ENCODE peak calls at places on chromosomes 3 and 15, in nine cellular contexts. P is tibial nerve, L is heart right ventricle, I is NB4, Z is foreskin fibroblast, B is PC-3, V is epithelial cell of esophagus, N is psoas muscle, Y is fibroblast of mammary gland. E is an unnamed sample.

GRCh38 chr15:29689724-29689986 is 132.6 kb downstream of the TJP1 start:
- DNase-seq in P (no peak), L (no peak), I (no peak), Z (no peak), B (no peak), V (no peak), N (no peak), Y (no peak), E (no peak)

GRCh38 chr3:53773586-53774368 is 72.4 kb downstream of the CHDH start:
- DNase-seq in P (peak), L (no peak), I (no peak), Z (peak), B (no peak), V (peak), N (no peak), Y (peak), E (peak)

GRCh38 chr3:44529927-44530326 is 25.1 kb upstream of the ZKSCAN7 start:
- DNase-seq in P (no peak), L (no peak), I (peak), Z (peak), B (peak), V (peak), N (no peak), Y (peak), E (no peak)

GRCh38 chr3:116166121-116166520 is 279.2 kb downstream of the LSAMP start:
- DNase-seq in P (no peak), L (no peak), I (no peak), Z (no peak), B (no peak), V (no peak), N (no peak), Y (no peak), E (no peak)

GRCh38 chr15:49301562-49301961 is 121.5 kb upstream of the FGF7 start:
- DNase-seq in P (no peak), L (no peak), I (no peak), Z (peak), B (peak), V (no peak), N (no peak), Y (peak), E (no peak)

GRCh38 chr3:182925330-182925943 is 54.9 kb downstream of the DCUN1D1 start:
- DNase-seq in P (no peak), L (peak), I (peak), Z (peak), B (no peak), V (peak), N (peak), Y (peak), E (no peak)

GRCh38 chr3:134485075-134485536 is 679 bp downstream of the ANAPC13 start:
- DNase-seq in P (no peak), L (no peak), I (no peak), Z (peak), B (peak), V (no peak), N (peak), Y (peak), E (no peak)

GRCh38 chr3:171811059-171811912 is 1.0 kb upstream of the PLD1 start:
- DNase-seq in P (peak), L (peak), I (peak), Z (peak), B (peak), V (peak), N (no peak), Y (peak), E (no peak)

GRCh38 chr3:169348981-169349942 is 314.2 kb downstream of the MECOM start:
- DNase-seq in P (no peak), L (no peak), I (no peak), Z (peak), B (peak), V (peak), N (no peak), Y (peak), E (peak)

GRCh38 chr3:170117134-170117533 is 64.4 kb downstream of the PHC3 start:
- DNase-seq in P (no peak), L (no peak), I (peak), Z (peak), B (peak), V (peak), N (no peak), Y (peak), E (no peak)

GRCh38 chr3:8301977-8302589 is 199.5 kb upstream of the LMCD1 start:
- DNase-seq in P (no peak), L (peak), I (peak), Z (peak), B (peak), V (peak), N (no peak), Y (peak), E (peak)

GRCh38 chr15:52481915-52482314 is 46.8 kb downstream of the MYO5A start:
- DNase-seq in P (peak), L (no peak), I (peak), Z (peak), B (peak), V (peak), N (no peak), Y (peak), E (peak)

GRCh38 chr15:33393552-33393951 is 82.8 kb downstream of the RYR3 start:
- DNase-seq in P (no peak), L (no peak), I (no peak), Z (no peak), B (no peak), V (no peak), N (no peak), Y (no peak), E (no peak)

GRCh38 chr15:77032647-77033416 is 37.9 kb downstream of the PSTPIP1 start:
- DNase-seq in P (no peak), L (no peak), I (no peak), Z (no peak), B (no peak), V (no peak), N (peak), Y (no peak), E (no peak)

GRCh38 chr3:50185230-50185629 is 6.2 kb upstream of the GNAT1 start:
- DNase-seq in P (no peak), L (no peak), I (no peak), Z (no peak), B (no peak), V (no peak), N (no peak), Y (no peak), E (no peak)

GRCh38 chr3:25713316-25713967 is 48.7 kb upstream of the TOP2B start:
- DNase-seq in P (no peak), L (no peak), I (no peak), Z (peak), B (no peak), V (peak), N (no peak), Y (no peak), E (no peak)

GRCh38 chr3:188789201-188789600 is 382.6 kb upstream of the TPRG1 start:
- DNase-seq in P (no peak), L (no peak), I (no peak), Z (no peak), B (no peak), V (no peak), N (no peak), Y (peak), E (no peak)

GRCh38 chr15:99426431-99427105 is 139.2 kb upstream of the MEF2A start:
- DNase-seq in P (no peak), L (no peak), I (no peak), Z (no peak), B (no peak), V (no peak), N (peak), Y (no peak), E (no peak)

GRCh38 chr3:114643342-114643741 is 349.5 kb downstream of the TIGIT start:
- DNase-seq in P (no peak), L (no peak), I (no peak), Z (no peak), B (no peak), V (peak), N (no peak), Y (no peak), E (no peak)

GRCh38 chr3:95334461-95334860 is 1271.6 kb downstream of the NSUN3 start:
- DNase-seq in P (no peak), L (no peak), I (no peak), Z (peak), B (no peak), V (no peak), N (no peak), Y (no peak), E (no peak)

GRCh38 chr15:69160976-69161877 is 792 bp downstream of the GLCE start:
- DNase-seq in P (peak), L (peak), I (peak), Z (peak), B (peak), V (peak), N (peak), Y (peak), E (no peak)

GRCh38 chr3:186142556-186142955 is 33.7 kb upstream of the ETV5 start:
- DNase-seq in P (no peak), L (no peak), I (peak), Z (no peak), B (no peak), V (no peak), N (no peak), Y (no peak), E (no peak)

GRCh38 chr15:32014953-32015352 is 15.4 kb upstream of the CHRNA7 start:
- DNase-seq in P (no peak), L (no peak), I (no peak), Z (no peak), B (no peak), V (no peak), N (no peak), Y (no peak), E (no peak)

GRCh38 chr15:72758195-72758594 is 25.4 kb downstream of the ADPGK start:
- DNase-seq in P (no peak), L (no peak), I (no peak), Z (peak), B (peak), V (peak), N (no peak), Y (peak), E (peak)

GRCh38 chr3:119308355-119308754 is 14.2 kb downstream of the ARHGAP31 start:
- DNase-seq in P (no peak), L (no peak), I (no peak), Z (no peak), B (no peak), V (no peak), N (no peak), Y (peak), E (no peak)

GRCh38 chr15:89444855-89445254 is 51.5 kb downstream of the RHCG start:
- DNase-seq in P (no peak), L (no peak), I (no peak), Z (no peak), B (no peak), V (no peak), N (no peak), Y (no peak), E (no peak)

GRCh38 chr15:90463381-90463780 is 66.3 kb upstream of the CRTC3 start:
- DNase-seq in P (no peak), L (peak), I (peak), Z (peak), B (peak), V (peak), N (no peak), Y (peak), E (peak)

GRCh38 chr3:56878046-56878445 is 76.3 kb upstream of the ARHGEF3 start:
- DNase-seq in P (no peak), L (peak), I (peak), Z (peak), B (no peak), V (no peak), N (no peak), Y (peak), E (no peak)

GRCh38 chr3:186049001-186049400 is 59.9 kb downstream of the ETV5 start:
- DNase-seq in P (no peak), L (no peak), I (no peak), Z (no peak), B (no peak), V (no peak), N (no peak), Y (no peak), E (no peak)

GRCh38 chr3:195531683-195532082 is 11.4 kb downstream of the PPP1R2 start:
- DNase-seq in P (no peak), L (no peak), I (no peak), Z (no peak), B (no peak), V (no peak), N (no peak), Y (no peak), E (no peak)

GRCh38 chr3:159149633-159150032 is 347.8 kb downstream of the MFSD1 start:
- DNase-seq in P (no peak), L (no peak), I (no peak), Z (no peak), B (no peak), V (no peak), N (no peak), Y (no peak), E (no peak)

GRCh38 chr3:24192469-24193056 is 247.5 kb downstream of the NR1D2 start:
- DNase-seq in P (no peak), L (no peak), I (no peak), Z (no peak), B (no peak), V (no peak), N (no peak), Y (no peak), E (no peak)

GRCh38 chr3:188051801-188052228 is 102.1 kb upstream of the LPP start:
- DNase-seq in P (peak), L (peak), I (no peak), Z (no peak), B (no peak), V (no peak), N (peak), Y (peak), E (no peak)

GRCh38 chr3:11671648-11672100 is 28.0 kb upstream of the VGLL4 start:
- DNase-seq in P (no peak), L (peak), I (peak), Z (peak), B (peak), V (peak), N (no peak), Y (peak), E (peak)

GRCh38 chr3:115708540-115708939 is 85.2 kb downstream of the GAP43 start:
- DNase-seq in P (no peak), L (no peak), I (no peak), Z (no peak), B (no peak), V (no peak), N (no peak), Y (no peak), E (no peak)

GRCh38 chr3:108118038-108118727 is 27.4 kb upstream of the CD47 start:
- DNase-seq in P (no peak), L (no peak), I (no peak), Z (no peak), B (peak), V (no peak), N (no peak), Y (no peak), E (no peak)

GRCh38 chr3:172607305-172608121 is 84.3 kb upstream of the TNFSF10 start:
- DNase-seq in P (no peak), L (peak), I (no peak), Z (peak), B (peak), V (peak), N (no peak), Y (peak), E (peak)

GRCh38 chr3:168003911-168004310 is 91.8 kb downstream of the GOLIM4 start:
- DNase-seq in P (no peak), L (no peak), I (no peak), Z (no peak), B (no peak), V (no peak), N (no peak), Y (no peak), E (no peak)

GRCh38 chr15:85924088-85924487 is 129.4 kb upstream of the KLHL25 start:
- DNase-seq in P (no peak), L (no peak), I (no peak), Z (no peak), B (no peak), V (no peak), N (no peak), Y (no peak), E (no peak)

GRCh38 chr3:126836220-126836860 is 132.3 kb downstream of the CHCHD6 start:
- DNase-seq in P (no peak), L (no peak), I (no peak), Z (no peak), B (no peak), V (no peak), N (no peak), Y (no peak), E (no peak)

GRCh38 chr3:126832933-126833332 is 128.9 kb downstream of the CHCHD6 start:
- DNase-seq in P (no peak), L (no peak), I (no peak), Z (no peak), B (no peak), V (no peak), N (no peak), Y (no peak), E (no peak)

GRCh38 chr3:126837773-126838172 is 133.7 kb downstream of the CHCHD6 start:
- DNase-seq in P (no peak), L (no peak), I (no peak), Z (no peak), B (no peak), V (no peak), N (no peak), Y (no peak), E (no peak)

GRCh38 chr3:126834596-126835471 is 130.8 kb downstream of the CHCHD6 start:
- DNase-seq in P (no peak), L (no peak), I (no peak), Z (no peak), B (peak), V (peak), N (no peak), Y (no peak), E (no peak)

DNA sequence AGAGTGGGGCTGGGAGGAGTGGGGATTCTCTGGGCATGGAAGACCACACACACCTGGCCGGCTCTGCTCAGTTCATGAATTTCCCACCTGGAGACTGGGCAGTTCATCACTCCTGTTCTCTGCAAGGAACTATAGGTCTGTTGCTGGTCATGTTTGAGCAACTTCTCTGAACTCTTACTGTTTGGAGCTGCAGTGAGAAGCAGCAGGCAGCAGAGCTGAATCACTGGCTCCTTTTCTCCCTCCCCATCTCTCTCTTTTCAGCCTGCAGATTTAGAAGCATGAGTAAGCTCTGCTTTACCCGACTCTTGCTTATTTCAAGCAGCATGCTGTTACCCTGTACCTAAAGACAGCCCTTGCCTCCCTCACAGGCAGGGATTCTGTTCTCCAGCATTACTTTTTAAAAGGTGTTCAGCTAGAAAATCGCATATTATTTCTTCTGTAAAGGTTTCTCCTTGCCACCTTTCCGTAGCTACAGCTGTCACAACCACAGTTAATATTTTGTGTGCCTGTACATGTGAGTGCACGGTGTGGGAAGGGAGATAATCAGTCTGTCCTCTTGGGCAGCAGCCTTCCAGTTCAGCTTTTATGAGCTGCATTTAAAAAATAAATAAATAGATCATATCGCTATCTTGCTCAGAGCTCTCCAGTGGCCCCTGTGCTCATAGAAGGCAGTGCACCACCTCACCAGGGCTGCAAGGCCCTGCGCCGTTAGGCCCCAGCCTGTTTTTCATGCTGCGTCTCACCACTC is 131.6 kb downstream of the CHCHD6 start:
- DNase-seq in P (no peak), L (no peak), I (no peak), Z (peak), B (peak), V (peak), N (no peak), Y (peak), E (no peak)
- TF ChIP-seq CTCF in P (no peak), L (no peak), I (no peak), Z (peak), B (no peak), V (peak), N (no peak), Y (peak), E (peak)

DNA sequence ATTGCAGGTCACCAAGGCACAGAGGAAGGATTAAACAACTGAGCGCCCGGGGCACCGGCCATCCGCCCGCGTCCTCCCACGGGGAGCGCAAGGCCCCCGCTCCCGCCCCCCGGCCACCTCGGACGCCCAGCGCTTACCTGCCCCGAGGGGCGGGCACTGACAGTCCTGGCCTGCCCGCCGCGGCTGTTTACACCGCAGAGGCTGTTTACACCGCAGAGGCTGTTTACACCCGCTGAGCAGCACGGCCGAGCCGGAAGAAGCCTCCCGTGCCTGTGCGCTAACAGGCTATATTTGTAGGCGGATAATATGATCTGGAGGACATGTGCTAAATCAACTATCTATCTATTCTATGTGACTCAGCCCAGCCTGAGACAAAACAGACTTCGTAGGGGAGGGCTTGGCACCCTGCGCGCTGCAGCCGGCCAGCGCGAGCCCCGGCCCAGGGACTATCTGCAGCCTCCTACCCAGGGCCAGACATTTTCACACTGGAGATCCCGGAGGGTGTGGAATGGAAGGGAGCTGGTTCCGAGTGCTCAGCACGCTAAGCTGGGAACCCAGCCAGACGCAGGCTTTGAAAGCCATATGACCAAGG is at the start of gene LRRC2:
- DNase-seq in P (no peak), L (peak), I (no peak), Z (peak), B (peak), V (peak), N (peak), Y (peak), E (peak)
- H3K4me3 ChIP-seq in P (peak), L (peak), I (no peak), Z (peak), B (peak), V (peak), N (peak), Y (peak), E (peak)

GRCh38 chr15:92527197-92527596 is 128.4 kb downstream of the FAM174B start:
- DNase-seq in P (peak), L (peak), I (no peak), Z (no peak), B (peak), V (no peak), N (no peak), Y (peak), E (peak)
- TF ChIP-seq CTCF in P (no peak), L (no peak), I (no peak), Z (no peak), B (no peak), V (no peak), N (no peak), Y (no peak), E (no peak)

GRCh38 chr15:66981746-66982145 is 83.7 kb upstream of the SMAD3 start:
- DNase-seq in P (no peak), L (no peak), I (no peak), Z (no peak), B (no peak), V (no peak), N (no peak), Y (no peak), E (no peak)
- H3K4me3 ChIP-seq in P (no peak), L (no peak), I (no peak), Z (no peak), B (no peak), V (no peak), N (no peak), Y (no peak), E (no peak)

DNA sequence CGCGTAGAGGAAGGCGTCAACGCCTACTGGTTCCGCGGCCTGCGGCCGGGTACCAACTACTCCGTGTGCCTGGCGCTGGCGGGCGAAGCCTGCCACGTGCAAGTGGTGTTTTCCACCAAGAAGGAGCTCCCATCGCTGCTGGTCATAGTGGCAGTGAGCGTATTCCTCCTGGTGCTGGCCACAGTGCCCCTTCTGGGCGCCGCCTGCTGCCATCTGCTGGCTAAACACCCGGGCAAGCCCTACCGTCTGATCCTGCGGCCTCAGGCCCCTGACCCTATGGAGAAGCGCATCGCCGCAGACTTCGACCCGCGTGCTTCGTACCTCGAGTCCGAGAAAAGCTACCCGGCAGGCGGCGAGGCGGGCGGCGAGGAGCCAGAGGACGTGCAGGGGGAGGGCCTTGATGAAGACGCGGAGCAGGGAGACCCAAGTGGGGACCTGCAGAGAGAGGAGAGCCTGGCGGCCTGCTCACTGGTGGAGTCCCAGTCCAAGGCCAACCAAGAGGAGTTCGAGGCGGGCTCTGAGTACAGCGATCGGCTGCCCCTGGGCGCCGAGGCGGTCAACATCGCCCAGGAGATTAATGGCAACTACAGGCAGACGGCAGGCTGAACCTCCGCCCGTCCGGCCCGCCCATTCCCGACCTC is 4.1 kb downstream of the ISLR2 start:
- DNase-seq in P (no peak), L (no peak), I (peak), Z (peak), B (no peak), V (peak), N (peak), Y (no peak), E (no peak)
- TF ChIP-seq CTCF in P (peak), L (peak), I (peak), Z (peak), B (peak), V (peak), N (peak), Y (peak), E (peak)

GRCh38 chr3:130517541-130517940 is 564 bp downstream of the COL6A6 start:
- DNase-seq in P (no peak), L (no peak), I (no peak), Z (peak), B (no peak), V (peak), N (no peak), Y (peak), E (no peak)
- H3K4me3 ChIP-seq in P (no peak), L (peak), I (no peak), Z (no peak), B (no peak), V (no peak), N (peak), Y (no peak), E (peak)

E was measured in astrocyte of the cerebellum.